ENCODE peak calls at places on chromosomes 12 and 14, in five cellular contexts. One of them, this sample, is unnamed.
A peak's percentile ranks its signal among the peaks of the same experiment; 100 is the strongest.

GRCh38 chr14:42944284-42944683 is 1337.6 kb downstream of the LRFN5 start:
- DNase-seq in NCI-H446 treated with DMSO at 0.1 percent for 48 hours: no peak
- DNase-seq in stomach: no peak
- DNase-seq in effector memory CD4-positive, alpha-beta T cell: no peak
- DNase-seq in Daoy: no peak
- DNase-seq in this sample: no peak

GRCh38 chr12:27193106-27193505 is 51.0 kb upstream of the STK38L start:
- DNase-seq in NCI-H446 treated with DMSO at 0.1 percent for 48 hours: no peak
- DNase-seq in stomach: no peak
- DNase-seq in effector memory CD4-positive, alpha-beta T cell: no peak
- DNase-seq in Daoy: peak; percentile 82
- DNase-seq in this sample: no peak

GRCh38 chr14:59919582-59920377 is at the start of gene LRRC9:
- DNase-seq in effector memory CD4-positive, alpha-beta T cell: no peak
- DNase-seq in Daoy: peak; percentile 43
- DNase-seq in stomach: no peak
- DNase-seq in NCI-H446 treated with DMSO at 0.1 percent for 48 hours: no peak
- DNase-seq in this sample: no peak

GRCh38 chr12:129298921-129299320 is 445.6 kb downstream of the GLT1D1 start:
- DNase-seq in NCI-H446 treated with DMSO at 0.1 percent for 48 hours: no peak
- DNase-seq in Daoy: peak; percentile 83
- DNase-seq in stomach: no peak
- DNase-seq in effector memory CD4-positive, alpha-beta T cell: no peak
- DNase-seq in this sample: no peak

GRCh38 chr14:91252901-91253794 is 8.6 kb upstream of the GPR68 start:
- DNase-seq in NCI-H446 treated with DMSO at 0.1 percent for 48 hours: no peak
- DNase-seq in effector memory CD4-positive, alpha-beta T cell: no peak
- DNase-seq in stomach: peak; percentile 54
- DNase-seq in Daoy: peak; percentile 45
- DNase-seq in this sample: peak; percentile 51

GRCh38 chr14:65070710-65071033 is 31.6 kb downstream of the MAX start:
- DNase-seq in Daoy: no peak
- DNase-seq in effector memory CD4-positive, alpha-beta T cell: no peak
- DNase-seq in stomach: peak; percentile 53
- DNase-seq in NCI-H446 treated with DMSO at 0.1 percent for 48 hours: peak; percentile 35
- DNase-seq in this sample: no peak

GRCh38 chr14:20719777-20720176 is 25.9 kb upstream of the EDDM3A start:
- DNase-seq in stomach: peak; percentile 72
- DNase-seq in NCI-H446 treated with DMSO at 0.1 percent for 48 hours: no peak
- DNase-seq in Daoy: no peak
- DNase-seq in effector memory CD4-positive, alpha-beta T cell: no peak
- DNase-seq in this sample: no peak

GRCh38 chr12:95582230-95583058 is 31.2 kb upstream of the USP44 start:
- DNase-seq in Daoy: peak; percentile 47
- DNase-seq in effector memory CD4-positive, alpha-beta T cell: no peak
- DNase-seq in NCI-H446 treated with DMSO at 0.1 percent for 48 hours: peak; percentile 25
- DNase-seq in stomach: no peak
- DNase-seq in this sample: no peak

GRCh38 chr14:91352696-91353692 is 64.6 kb downstream of the CCDC88C start:
- DNase-seq in Daoy: no peak
- DNase-seq in NCI-H446 treated with DMSO at 0.1 percent for 48 hours: no peak
- DNase-seq in stomach: no peak
- DNase-seq in effector memory CD4-positive, alpha-beta T cell: no peak
- DNase-seq in this sample: no peak

This sample was measured in activated T-helper 9 cell treated with anti-CD3 and anti-CD28 coated beads, Interleukin-2, amount 50 U/mL, for 16 hours.